ENCODE peak calls at places on chromosomes 16 and 17, in five cellular contexts. S is HT-29, P is OCI-LY7, H is HEK293T, T is NCI-H1417. Z is an unnamed sample.

GRCh38 chr16:87210949-87211348 is 106.2 kb downstream of the C16orf95 start:
- DNase-seq in S (no peak), P (no peak), H (no peak), T (no peak), Z (no peak)

GRCh38 chr16:27382187-27382855 is 19.7 kb upstream of the IL21R start:
- DNase-seq in S (no peak), P (peak; percentile 39), H (no peak), T (no peak), Z (no peak)

GRCh38 chr16:24119807-24120206 is 136.3 kb upstream of the CACNG3 start:
- DNase-seq in S (no peak), P (no peak), H (no peak), T (no peak), Z (no peak)

GRCh38 chr17:17703608-17703919 is 22.3 kb downstream of the RAI1 start:
- DNase-seq in S (no peak), P (no peak), H (no peak), T (no peak), Z (no peak)

GRCh38 chr16:19165101-19165500 is 2.9 kb upstream of the SYT17 start:
- DNase-seq in S (no peak), P (no peak), H (no peak), T (no peak), Z (no peak)

GRCh38 chr17:51722994-51723393 is 435.5 kb downstream of the CA10 start:
- DNase-seq in S (no peak), P (no peak), H (no peak), T (no peak), Z (no peak)

GRCh38 chr16:47377156-47377555 is 83.7 kb downstream of the ITFG1 start:
- DNase-seq in S (no peak), P (no peak), H (no peak), T (no peak), Z (no peak)

GRCh38 chr17:2174471-2175293 is 119.8 kb downstream of the HIC1 start:
- DNase-seq in S (no peak), P (no peak), H (no peak), T (peak; percentile 1), Z (no peak)

GRCh38 chr17:46003907-46004748 is 5.1 kb downstream of the STH start:
- DNase-seq in S (no peak), P (no peak), H (no peak), T (peak; percentile 45), Z (no peak)

GRCh38 chr17:40109471-40109824 is 9.1 kb upstream of the NR1D1 start:
- DNase-seq in S (peak; percentile 48), P (no peak), H (no peak), T (no peak), Z (no peak)

GRCh38 chr17:48194097-48194550 is 86.6 kb downstream of the SNX11 start:
- DNase-seq in S (peak; percentile 53), P (no peak), H (no peak), T (peak; percentile 42), Z (no peak)

GRCh38 chr16:85371948-85372347 is 241.2 kb upstream of the GSE1 start:
- DNase-seq in S (no peak), P (no peak), H (no peak), T (no peak), Z (no peak)

GRCh38 chr17:13044713-13045112 is 26.9 kb upstream of the ELAC2 start:
- DNase-seq in S (no peak), P (no peak), H (no peak), T (no peak), Z (no peak)

GRCh38 chr16:66554492-66554891 is 2.1 kb downstream of the CKLF start:
- DNase-seq in S (no peak), P (no peak), H (no peak), T (no peak), Z (no peak)

GRCh38 chr17:73765824-73766563 is 121.7 kb upstream of the SDK2 start:
- DNase-seq in S (no peak), P (no peak), H (no peak), T (peak; percentile 82), Z (no peak)

GRCh38 chr16:11131706-11132105 is 124.3 kb downstream of the SOCS1 start:
- DNase-seq in S (no peak), P (no peak), H (no peak), T (no peak), Z (no peak)

GRCh38 chr17:72614871-72615626 is 477.4 kb downstream of the SLC39A11 start:
- DNase-seq in S (peak; percentile 92), P (no peak), H (no peak), T (peak; percentile 7), Z (peak; percentile 29)

GRCh38 chr17:58184308-58184985 is 8.1 kb upstream of the EPX start:
- DNase-seq in S (no peak), P (no peak), H (peak; percentile 22), T (no peak), Z (peak; percentile 40)

GRCh38 chr17:40477796-40478195 is 23.6 kb downstream of the TNS4 start:
- DNase-seq in S (peak; percentile 31), P (no peak), H (no peak), T (no peak), Z (no peak)

GRCh38 chr17:78991017-78991783 is 11.5 kb upstream of the LGALS3BP start:
- DNase-seq in S (no peak), P (no peak), H (no peak), T (no peak), Z (no peak)

GRCh38 chr17:43661699-43662431 is at the start of gene MEOX1:
- DNase-seq in S (no peak), P (no peak), H (peak; percentile 65), T (no peak), Z (no peak)

GRCh38 chr16:6038966-6039530 is 941.5 kb upstream of the EEF2KMT start:
- DNase-seq in S (no peak), P (no peak), H (no peak), T (no peak), Z (no peak)

Z was measured in WTC11.